ENCODE peak calls at places on chromosomes 2 and 18, in six cellular contexts. S is IMR-90, A is neuronal stem cell, G is H9, L is H1, C is mesenchymal stem cell. J is an unnamed sample.

GRCh38 chr2:133109772-133110171 is 439.8 kb upstream of the LYPD1 start:
- DNase-seq in S (peak; percentile 74), A (no peak), G (no peak), L (no peak), C (no peak), J (no peak)

GRCh38 chr18:35610089-35610488 is 28.5 kb downstream of the GALNT1 start:
- DNase-seq in S (no peak), A (no peak), G (no peak), L (no peak), C (no peak), J (no peak)

GRCh38 chr2:233355916-233356315 is 1.6 kb downstream of the DGKD start:
- DNase-seq in S (no peak), A (no peak), G (no peak), L (no peak), C (no peak), J (peak; percentile 56)

GRCh38 chr18:79367989-79368388 is 27.7 kb upstream of the NFATC1 start:
- DNase-seq in S (peak; percentile 30), A (no peak), G (no peak), L (no peak), C (no peak), J (no peak)

GRCh38 chr2:140504596-140504995 is 1626.2 kb downstream of the LRP1B start:
- DNase-seq in S (no peak), A (no peak), G (no peak), L (no peak), C (peak; percentile 10), J (no peak)

GRCh38 chr2:118913805-118914645 is 28.0 kb upstream of the MARCO start:
- DNase-seq in S (no peak), A (no peak), G (no peak), L (no peak), C (no peak), J (no peak)

GRCh38 chr2:26455037-26455800 is 22.7 kb downstream of the OTOF start:
- DNase-seq in S (no peak), A (no peak), G (no peak), L (no peak), C (no peak), J (no peak)

GRCh38 chr2:59701271-59701994 is 852.0 kb downstream of the BCL11A start:
- DNase-seq in S (no peak), A (no peak), G (no peak), L (no peak), C (no peak), J (peak; percentile 89)

GRCh38 chr2:161844845-161845244 is 220.6 kb downstream of the SLC4A10 start:
- DNase-seq in S (no peak), A (no peak), G (no peak), L (no peak), C (no peak), J (no peak)

GRCh38 chr2:176413786-176414185 is 144.5 kb downstream of the MTX2 start:
- DNase-seq in S (no peak), A (no peak), G (no peak), L (no peak), C (no peak), J (no peak)

GRCh38 chr18:48605408-48605845 is 66.6 kb downstream of the CTIF start:
- DNase-seq in S (peak; percentile 43), A (no peak), G (peak; percentile 89), L (peak; percentile 50), C (peak; percentile 36), J (no peak)

DNA sequence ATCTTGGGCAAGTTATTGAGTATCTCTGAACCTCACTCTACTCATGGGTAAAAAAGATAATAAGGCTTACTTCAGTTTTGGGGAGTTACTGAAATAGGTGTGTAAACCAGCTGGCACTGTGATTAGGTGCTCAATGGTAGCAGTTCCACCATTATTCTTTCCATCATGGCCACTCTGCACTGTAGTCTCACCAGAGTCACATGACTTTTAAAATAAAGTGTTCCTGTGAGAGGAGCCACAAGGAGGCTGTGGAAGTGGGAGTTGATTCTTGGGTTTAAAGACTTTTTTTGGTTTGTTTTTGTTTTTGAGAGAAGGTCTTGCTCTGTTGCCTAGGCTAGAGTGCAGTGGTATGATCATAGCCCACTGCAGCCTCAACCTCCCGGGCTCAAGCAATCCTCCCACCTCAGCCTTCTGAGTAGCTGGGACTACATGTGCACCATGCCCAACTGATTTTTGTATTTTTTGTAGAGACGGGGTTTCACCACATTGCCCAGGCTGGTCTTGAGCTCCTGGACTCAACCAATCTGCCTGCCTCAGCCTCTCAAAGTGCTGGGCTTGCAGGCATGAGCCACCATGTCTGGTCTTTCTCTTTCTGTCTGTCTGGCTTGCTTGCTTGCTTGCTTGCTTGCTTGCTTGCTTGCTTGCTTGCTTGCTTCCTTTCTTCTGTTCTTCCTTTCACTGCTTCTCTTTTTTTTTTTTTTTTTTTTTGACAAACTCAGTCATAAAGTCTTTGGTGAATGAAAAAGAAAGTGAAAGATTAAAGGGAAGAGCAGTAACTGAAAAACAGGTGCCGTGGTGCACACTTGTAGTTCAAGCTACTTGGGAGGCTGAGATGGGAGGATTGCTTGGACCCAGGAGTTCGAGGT is 21.2 kb upstream of the ACVR1 start:
- DNase-seq in S (no peak), A (no peak), G (no peak), L (no peak), C (no peak), J (no peak)
- H3K9ac ChIP-seq in S (no peak overlapping the region), A (no peak overlapping the region), G (no peak overlapping the region), L (no peak overlapping the region), C (no peak overlapping the region), J (no peak overlapping the region)

DNA sequence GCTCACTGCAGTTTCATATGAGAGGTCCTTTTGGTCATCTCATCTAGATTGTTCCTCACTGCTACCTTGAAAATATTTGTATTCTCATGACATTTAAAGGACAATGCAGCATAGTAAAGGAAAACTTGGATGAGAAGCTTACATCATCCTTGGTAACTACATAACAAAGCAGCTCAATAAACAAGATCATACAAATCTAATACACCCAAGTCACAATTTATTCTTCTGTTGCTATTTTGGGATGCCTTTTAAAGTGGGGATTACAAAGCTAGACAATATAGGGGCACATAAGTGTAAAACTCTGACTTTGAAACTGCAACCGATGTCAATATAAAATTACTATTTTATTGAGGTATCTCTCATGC is 85.7 kb downstream of the TCF4 start:
- DNase-seq in S (no peak), A (no peak), G (no peak), L (no peak), C (peak; percentile 61), J (no peak)
- H4K91ac ChIP-seq in S (peak overlapping the region; percentile 71), A (no peak overlapping the region), G (no peak overlapping the region), L (no peak overlapping the region), C (no peak overlapping the region), J (no peak overlapping the region)

DNA sequence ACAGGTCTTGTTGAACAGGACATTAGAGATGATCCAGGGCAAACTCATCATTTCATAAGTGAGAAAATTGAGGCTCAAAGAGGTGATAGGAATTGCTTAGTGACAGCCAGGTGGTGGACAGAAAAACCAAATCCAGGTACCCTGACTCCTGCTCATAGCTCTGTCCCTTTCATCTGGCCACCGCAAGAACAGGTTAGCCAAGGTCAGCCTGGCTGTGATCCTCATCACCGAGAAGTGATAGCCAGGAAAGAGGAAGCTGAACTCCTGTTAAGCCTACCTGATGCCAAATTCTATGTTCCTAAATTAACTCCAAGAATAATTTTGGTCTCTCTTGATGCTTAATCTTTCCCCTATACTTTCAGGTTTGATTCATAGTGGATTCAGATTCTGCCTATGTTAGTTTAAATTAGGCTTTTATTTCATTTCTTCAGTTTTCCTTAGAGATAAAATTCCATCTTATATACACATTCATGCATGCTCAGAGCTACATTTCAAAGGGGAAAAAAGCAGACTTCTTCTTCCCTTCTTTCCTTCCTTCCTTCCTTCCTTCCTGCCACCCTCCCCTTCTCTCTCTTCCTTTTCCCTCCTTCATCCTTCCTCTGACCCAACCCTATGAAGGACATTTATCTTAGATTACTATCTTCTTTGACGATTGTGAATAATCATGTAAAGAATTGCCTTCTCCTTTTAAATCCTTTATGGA is 17.3 kb upstream of the CRIM1 start:
- DNase-seq in S (no peak), A (no peak), G (no peak), L (no peak), C (no peak), J (peak; percentile 78)
- H2AFZ ChIP-seq in S (peak overlapping the region; percentile 46), A (no peak overlapping the region), G (no peak overlapping the region), L (no peak overlapping the region), C (no peak overlapping the region), J (no peak overlapping the region)

DNA sequence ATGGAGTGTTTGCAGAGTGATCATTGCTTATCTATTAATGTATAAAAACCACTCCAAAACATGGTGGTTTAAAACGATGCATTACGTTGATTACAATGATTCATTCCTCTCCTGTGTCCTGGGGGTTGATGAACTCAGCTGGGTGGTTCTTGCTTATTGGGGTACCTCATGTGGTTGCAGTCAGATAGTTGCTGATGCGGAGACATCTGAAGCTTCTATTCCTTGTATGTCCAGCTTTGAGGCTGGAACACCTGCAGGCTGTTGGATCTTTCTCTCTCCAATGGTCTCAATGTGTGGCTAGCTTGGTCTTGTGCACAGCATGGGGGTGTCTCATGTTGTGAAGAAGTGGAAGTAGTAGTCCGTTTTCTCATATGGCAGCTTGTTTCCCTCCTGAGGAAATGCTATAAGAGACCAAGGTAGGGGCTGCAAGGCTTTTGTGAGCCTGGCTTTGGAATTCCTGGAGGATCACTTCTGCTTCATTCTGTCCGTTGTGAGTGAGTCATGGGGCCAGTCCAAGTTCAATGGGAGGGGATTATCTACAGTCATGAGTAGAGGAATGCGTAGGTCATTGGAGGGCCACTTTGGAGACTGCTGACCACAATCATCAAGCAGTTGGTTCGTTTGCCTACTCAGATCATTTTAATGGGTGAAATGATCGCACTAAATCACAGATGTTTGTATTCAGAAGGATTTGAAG is 601.0 kb downstream of the SLC4A3 start:
- DNase-seq in S (peak; percentile 99), A (no peak), G (no peak), L (no peak), C (peak; percentile 95), J (peak; percentile 59)
- H3K9ac ChIP-seq in S (peak overlapping the region; percentile 50), A (no peak overlapping the region), G (no peak overlapping the region), L (no peak overlapping the region), C (peak overlapping the region; percentile 76), J (no peak overlapping the region)

DNA sequence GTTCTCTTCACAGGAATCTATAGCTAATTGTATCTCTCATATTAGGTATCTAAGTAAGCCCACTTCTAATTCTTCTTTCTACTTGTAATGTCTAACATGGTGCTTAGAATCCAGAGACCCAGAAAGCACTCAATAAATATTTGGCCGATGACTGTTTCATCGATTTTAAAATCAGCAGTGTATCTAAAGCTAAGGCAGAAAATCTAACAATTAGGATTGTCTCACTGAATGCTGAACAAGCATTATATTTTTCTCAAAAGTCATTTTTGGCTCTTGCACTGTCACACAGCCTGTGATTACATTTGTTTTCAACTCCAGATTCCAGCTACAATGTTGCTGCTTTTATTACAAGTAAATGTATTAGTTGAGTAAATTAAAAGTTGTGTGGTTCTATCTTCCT is 20.3 kb downstream of the COL5A2 start:
- DNase-seq in S (no peak), A (no peak), G (no peak), L (no peak), C (no peak), J (no peak)
- H4K91ac ChIP-seq in S (no peak overlapping the region), A (no peak overlapping the region), G (no peak overlapping the region), L (no peak overlapping the region), C (no peak overlapping the region), J (no peak overlapping the region)

J was measured in trophoblast cell.